ENCODE peak calls at places on chromosomes 4 and X, in ten cellular contexts. G is tibial artery; F is astrocyte of the spinal cord; V is activated CD8-positive, alpha-beta T cell treated with anti-CD3 and anti-CD28 coated beads for 36 hours; W is B cell; R is foreskin fibroblast; C is upper lobe of right lung; N is osteocyte; U is progenitor cell of endocrine pancreas; P is PC-9. S is an unnamed sample.

GRCh38 chr4:158130204-158130603 is 42.6 kb downstream of the GASK1B start:
- DNase-seq in G (no peak), F (no peak), V (no peak), W (no peak), R (no peak), C (no peak), N (no peak), U (no peak), P (no peak), S (no peak)

GRCh38 chr4:148542922-148543623 is 100.9 kb upstream of the NR3C2 start:
- DNase-seq in G (no peak), F (no peak), V (no peak), W (no peak), R (peak; percentile 6), C (no peak), N (no peak), U (no peak), P (no peak), S (no peak)

GRCh38 chrX:38803286-38803608 is 2.0 kb downstream of the MID1IP1 start:
- DNase-seq in G (no peak), F (no peak), V (no peak), W (peak; percentile 6), R (no peak), C (no peak), N (no peak), U (no peak), P (no peak), S (no peak)

GRCh38 chr4:24794916-24795665 is at the start of gene SOD3:
- DNase-seq in G (peak; percentile 88), F (peak; percentile 79), V (no peak), W (no peak), R (peak; percentile 89), C (peak; percentile 90), N (peak; percentile 81), U (peak; percentile 42), P (peak; percentile 78), S (peak; percentile 67)

GRCh38 chr4:145904413-145905177 is 34.0 kb downstream of the ZNF827 start:
- DNase-seq in G (no peak), F (no peak), V (no peak), W (no peak), R (peak; percentile 32), C (no peak), N (no peak), U (no peak), P (no peak), S (no peak)

GRCh38 chr4:95529941-95530340 is 18.8 kb downstream of the UNC5C start:
- DNase-seq in G (no peak), F (peak; percentile 48), V (no peak), W (no peak), R (no peak), C (no peak), N (no peak), U (no peak), P (no peak), S (no peak)

GRCh38 chrX:9878141-9878875 is 88.8 kb upstream of the CLDN34 start:
- DNase-seq in G (no peak), F (no peak), V (no peak), W (no peak), R (peak; percentile 22), C (no peak), N (no peak), U (no peak), P (no peak), S (no peak)

GRCh38 chr4:87122252-87122651 is 98.2 kb downstream of the KLHL8 start:
- DNase-seq in G (peak; percentile 42), F (no peak), V (no peak), W (no peak), R (no peak), C (no peak), N (no peak), U (no peak), P (no peak), S (no peak)

GRCh38 chrX:136468391-136469103 is 19.2 kb upstream of the BRS3 start:
- DNase-seq in G (no peak), F (no peak), V (no peak), W (no peak), R (no peak), C (no peak), N (no peak), U (no peak), P (peak; percentile 45), S (no peak)

GRCh38 chr4:174580597-174580996 is 58.3 kb upstream of the HPGD start:
- DNase-seq in G (no peak), F (no peak), V (no peak), W (no peak), R (peak; percentile 8), C (no peak), N (no peak), U (no peak), P (no peak), S (no peak)

GRCh38 chr4:148341980-148342800 is 100.0 kb downstream of the NR3C2 start:
- DNase-seq in G (no peak), F (no peak), V (no peak), W (no peak), R (no peak), C (no peak), N (no peak), U (no peak), P (no peak), S (no peak)

GRCh38 chrX:117636826-117637225 is 479.8 kb downstream of the KLHL13 start:
- DNase-seq in G (no peak), F (no peak), V (no peak), W (no peak), R (no peak), C (no peak), N (no peak), U (no peak), P (no peak), S (no peak)
- TF ChIP-seq CTCF in G (no peak), F (no peak), V (no peak), W (no peak), R (no peak), C (no peak), N (no peak), U (no peak), P (no peak), S (no peak)

DNA sequence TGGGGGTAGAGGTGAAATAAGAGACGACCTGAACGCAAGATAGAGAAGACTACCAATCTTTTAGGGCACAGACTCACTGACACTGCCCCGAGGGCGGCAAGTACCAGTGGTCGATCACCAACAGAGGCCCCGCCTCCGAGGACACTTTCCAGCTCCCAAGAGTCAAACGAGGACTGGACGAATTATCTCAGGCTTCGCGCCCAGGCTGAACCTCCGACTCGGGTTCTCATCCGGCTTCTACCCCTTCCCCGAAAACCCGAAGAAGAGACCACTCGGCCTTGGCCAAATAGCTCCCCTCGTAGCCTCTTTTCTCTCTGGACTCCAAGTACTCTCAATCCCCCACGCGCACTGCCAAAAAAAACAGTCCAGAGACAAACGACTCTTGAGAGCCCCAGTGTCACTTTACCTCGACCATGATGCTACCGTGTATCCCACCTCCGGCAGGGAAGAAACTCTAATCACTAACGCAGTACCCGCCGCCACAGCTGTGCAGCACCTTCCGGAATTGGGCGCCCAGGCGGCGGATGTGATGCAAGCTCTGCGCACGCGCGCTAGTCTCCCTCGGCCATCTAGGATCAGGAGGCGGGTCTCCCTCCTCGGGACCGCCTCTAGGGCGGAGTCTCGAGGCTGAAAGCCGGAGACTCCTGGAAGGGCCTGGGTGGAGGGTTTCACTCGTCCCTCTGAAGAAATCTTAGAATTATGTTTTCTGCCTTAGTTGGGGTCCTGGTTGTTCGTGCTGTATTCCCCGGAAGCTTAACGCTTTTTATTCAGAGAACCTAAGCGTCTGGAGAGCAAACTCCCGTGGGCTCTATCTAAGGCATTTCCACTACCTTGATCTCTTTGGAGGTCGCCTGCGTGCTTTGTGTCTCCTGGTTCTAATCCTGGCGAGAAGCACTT is at the start of gene PLRG1:
- DNase-seq in G (peak; percentile 97), F (peak; percentile 95), V (peak; percentile 98), W (peak; percentile 99), R (peak; percentile 99), C (peak; percentile 98), N (peak; percentile 99), U (peak; percentile 95), P (peak; percentile 77), S (peak; percentile 96)
- TF ChIP-seq CTCF in G (peak; percentile 50), F (peak; percentile 13), V (no peak), W (no peak), R (no peak), C (peak; percentile 16), N (peak; percentile 23), U (no peak), P (no peak), S (no peak)

DNA sequence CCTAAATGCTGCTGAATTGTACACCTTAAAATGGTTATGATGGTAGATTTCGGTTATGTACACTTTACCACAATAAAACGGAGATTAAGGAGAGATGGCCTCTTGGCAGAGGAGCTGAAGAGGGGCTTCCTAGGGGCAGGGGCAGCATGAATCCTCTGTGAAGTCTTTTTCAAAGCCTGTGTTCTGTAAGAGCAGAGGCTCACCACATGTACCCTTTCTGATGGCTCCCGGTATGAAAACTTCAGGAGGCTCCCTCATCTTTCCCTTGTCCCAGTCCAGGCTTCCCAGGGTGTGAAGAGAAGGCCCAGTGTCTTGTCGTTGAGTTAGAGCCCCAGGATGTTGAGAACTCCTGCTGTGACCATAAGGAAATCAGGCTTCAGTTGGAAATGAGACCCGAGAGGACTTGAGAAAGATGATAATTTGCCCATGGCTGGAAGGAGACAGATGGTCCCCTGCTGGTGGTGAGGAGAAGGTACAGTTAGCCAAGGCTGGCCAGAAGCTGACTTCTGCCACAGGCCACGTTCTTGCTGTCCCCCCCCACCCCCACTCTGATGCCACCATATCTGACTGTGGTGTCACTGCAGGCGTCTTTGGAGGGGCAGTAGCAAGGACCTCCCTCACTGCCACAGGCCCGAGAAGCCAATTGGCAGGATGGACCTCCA is 31.8 kb upstream of the MTM1 start:
- DNase-seq in G (no peak), F (no peak), V (no peak), W (no peak), R (no peak), C (no peak), N (no peak), U (no peak), P (no peak), S (no peak)
- TF ChIP-seq CTCF in G (no peak), F (peak; percentile 29), V (no peak), W (no peak), R (no peak), C (peak; percentile 20), N (peak; percentile 10), U (peak; percentile 28), P (peak; percentile 57), S (no peak)

GRCh38 chrX:39835241-39835640 is 262.5 kb downstream of the BCOR start:
- DNase-seq in G (no peak), F (no peak), V (no peak), W (no peak), R (no peak), C (no peak), N (no peak), U (no peak), P (no peak), S (no peak)

GRCh38 chrX:39834600-39834999 is 263.2 kb downstream of the BCOR start:
- DNase-seq in G (no peak), F (no peak), V (no peak), W (no peak), R (no peak), C (no peak), N (no peak), U (no peak), P (no peak), S (no peak)

GRCh38 chrX:39835776-39836175 is 262.0 kb downstream of the BCOR start:
- DNase-seq in G (no peak), F (no peak), V (no peak), W (no peak), R (peak; percentile 38), C (no peak), N (no peak), U (no peak), P (no peak), S (no peak)

GRCh38 chrX:39837688-39838087 is 260.1 kb downstream of the BCOR start:
- DNase-seq in G (no peak), F (no peak), V (no peak), W (no peak), R (no peak), C (no peak), N (no peak), U (no peak), P (no peak), S (no peak)

GRCh38 chrX:39836802-39837420 is 260.8 kb downstream of the BCOR start:
- DNase-seq in G (no peak), F (no peak), V (peak; percentile 22), W (no peak), R (no peak), C (no peak), N (no peak), U (no peak), P (no peak), S (no peak)
- TF ChIP-seq CTCF in G (no peak), F (no peak), V (no peak), W (no peak), R (no peak), C (no peak), N (no peak), U (no peak), P (no peak), S (no peak)